ENCODE peak calls at places on chromosomes 7 and 10, in four cellular contexts. V is tibial nerve, R is colonic mucosa, P is GM23338. W is an unnamed sample.

GRCh38 chr10:63157845-63158624 is 24.9 kb downstream of the NRBF2 start:
- DNase-seq in P (peak; percentile 96), R (peak; percentile 39), V (no peak), W (no peak)

GRCh38 chr10:1712944-1713671 is 24.2 kb downstream of the ADARB2 start:
- DNase-seq in V (no peak), P (no peak), R (no peak), W (no peak)

GRCh38 chr7:20793686-20794394 is 7.2 kb upstream of the SP8 start:
- DNase-seq in P (peak; percentile 60), R (no peak), V (no peak), W (no peak)

GRCh38 chr10:91349381-91349780 is 60.8 kb upstream of the HECTD2 start:
- DNase-seq in P (no peak), V (no peak), R (no peak), W (peak; percentile 72)

GRCh38 chr10:11057018-11057417 is 39.3 kb downstream of the CELF2 start:
- DNase-seq in V (no peak), P (no peak), R (no peak), W (no peak)

GRCh38 chr7:99860281-99861127 is 16.3 kb downstream of the OR2AE1 start:
- DNase-seq in R (no peak), V (peak; percentile 19), P (no peak), W (peak; percentile 45)

GRCh38 chr7:76076995-76077394 is 29.1 kb downstream of the MDH2 start:
- DNase-seq in V (no peak), P (no peak), R (no peak), W (no peak)

GRCh38 chr7:123003539-123004126 is 8.1 kb upstream of the TAS2R16 start:
- DNase-seq in P (no peak), R (no peak), V (no peak), W (no peak)

GRCh38 chr7:132407764-132408163 is 168.5 kb downstream of the PLXNA4 start:
- DNase-seq in R (no peak), P (no peak), V (no peak), W (no peak)

GRCh38 chr7:66178258-66178657 is 26.9 kb upstream of the TPST1 start:
- DNase-seq in P (no peak), R (no peak), V (no peak), W (no peak)

GRCh38 chr7:131106681-131107342 is 220.9 kb upstream of the MKLN1 start:
- DNase-seq in V (peak; percentile 33), R (peak; percentile 73), P (peak; percentile 55), W (no peak)

GRCh38 chr7:134920026-134920758 is 66.1 kb upstream of the AGBL3 start:
- DNase-seq in P (no peak), V (no peak), R (no peak), W (no peak)

GRCh38 chr7:99380823-99381663 is 6.5 kb downstream of the ARPC1B start:
- DNase-seq in V (no peak), P (no peak), R (peak; percentile 42), W (no peak)

GRCh38 chr10:111137587-111137986 is 60.8 kb downstream of the ADRA2A start:
- DNase-seq in V (no peak), P (no peak), R (no peak), W (no peak)

GRCh38 chr7:69922011-69922803 is 323.9 kb downstream of the AUTS2 start:
- DNase-seq in V (no peak), R (no peak), P (no peak), W (no peak)

GRCh38 chr7:127600885-127601284 is 7.3 kb downstream of the FSCN3 start:
- DNase-seq in R (no peak), P (peak; percentile 6), V (no peak), W (no peak)

GRCh38 chr10:3887404-3887803 is 102.4 kb upstream of the KLF6 start:
- DNase-seq in R (no peak), V (no peak), P (no peak), W (no peak)

DNA sequence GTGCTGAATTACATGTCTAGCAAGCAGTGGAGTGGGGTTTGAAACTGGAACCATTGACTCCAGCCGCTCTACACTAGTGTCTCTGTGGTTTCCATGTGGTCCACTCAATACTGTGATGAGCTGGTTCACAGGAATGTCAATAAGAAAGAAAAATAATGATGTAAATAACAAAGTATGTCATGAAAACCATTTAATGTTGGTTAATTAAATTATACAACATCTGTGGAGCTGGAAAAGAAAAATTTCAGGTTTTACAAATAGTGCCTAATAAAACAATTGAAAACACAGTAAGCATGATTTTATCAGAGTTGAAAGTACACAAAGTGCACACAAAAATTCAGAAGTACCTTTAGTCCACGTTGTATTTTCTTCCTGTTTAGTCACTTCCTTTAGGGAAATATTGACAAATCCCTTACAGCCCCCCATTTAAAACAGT is 28.7 kb upstream of the NAMPT start:
- DNase-seq in P (no peak), V (no peak), R (no peak), W (no peak)
- H3K27ac ChIP-seq in P (no peak overlapping the region), V (no peak overlapping the region), R (peak overlapping the region; percentile 42), W (no peak overlapping the region)

DNA sequence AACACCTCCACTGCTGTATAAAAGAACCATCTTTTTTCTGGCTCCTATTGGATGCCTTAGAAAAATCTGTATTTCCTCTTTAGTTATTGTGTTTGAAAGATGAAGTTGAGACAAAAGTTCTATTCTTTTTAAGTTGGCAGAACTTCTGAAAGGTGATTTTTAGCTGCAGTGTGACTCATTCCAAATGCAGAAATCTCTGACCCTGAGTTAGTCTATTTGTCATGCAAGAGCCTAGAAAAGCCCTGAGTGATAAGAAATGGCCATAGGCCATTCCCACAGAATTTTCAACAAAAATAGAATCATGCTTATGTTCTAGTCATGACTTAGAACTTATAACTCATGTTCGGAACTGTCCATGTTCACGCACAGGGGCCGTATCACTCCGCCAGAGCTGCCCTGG is 89.1 kb downstream of the EGFR start:
- DNase-seq in R (no peak), P (no peak), V (no peak), W (no peak)
- H3K4me1 ChIP-seq in R (no peaks in the 10 kb centered on the region), P (peaks cover 39% of the 10 kb centered on the region), V (no peaks in the 10 kb centered on the region), W (peaks cover 69% of the 10 kb centered on the region)

DNA sequence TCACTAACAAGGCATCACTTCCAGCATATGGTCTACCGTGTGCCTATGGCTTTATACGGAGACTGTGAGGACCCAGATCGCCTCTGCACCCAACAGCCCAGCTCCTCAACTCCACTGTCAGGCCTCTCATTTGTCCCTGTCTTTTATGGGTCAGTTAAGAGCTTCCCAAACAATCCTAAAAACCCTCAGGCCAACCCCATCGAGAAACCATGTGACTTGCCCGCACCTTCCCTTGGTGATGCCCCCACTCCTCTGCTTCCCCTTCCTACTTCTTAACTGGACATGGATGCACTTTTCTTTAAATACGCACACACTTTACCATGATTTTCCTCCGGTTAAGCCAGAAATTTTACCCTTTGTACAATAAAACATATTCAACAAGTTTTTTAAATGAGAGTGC is 46.8 kb downstream of the BAIAP2L1 start:
- DNase-seq in V (no peak), P (no peak), R (no peak), W (no peak)
- H3K4me3 ChIP-seq in V (no peak overlapping the region), P (no peak overlapping the region), R (no peak overlapping the region), W (no peak overlapping the region)

GRCh38 chr7:108454317-108454673 is 1.9 kb downstream of the NRCAM start:
- DNase-seq in V (no peak), P (no peak), R (no peak), W (no peak)
- H3K27ac ChIP-seq in V (no peak overlapping the region), P (no peak overlapping the region), R (no peak overlapping the region), W (no peak overlapping the region)

GRCh38 chr10:101687088-101687487 is 7.9 kb downstream of the FBXW4 start:
- DNase-seq in P (no peak), R (no peak), V (no peak), W (no peak)

GRCh38 chr10:101693701-101694055 is 1.3 kb downstream of the FBXW4 start:
- DNase-seq in V (no peak), P (no peak), R (peak; percentile 29), W (no peak)

GRCh38 chr10:101691081-101691480 is 3.9 kb downstream of the FBXW4 start:
- DNase-seq in R (no peak), V (no peak), P (no peak), W (no peak)

GRCh38 chr10:101694056-101694673 is 805 bp downstream of the FBXW4 start:
- DNase-seq in R (peak; percentile 68), V (peak; percentile 23), P (peak; percentile 79), W (peak; percentile 2)

GRCh38 chr10:101690461-101690860 is 4.5 kb downstream of the FBXW4 start:
- DNase-seq in R (no peak), P (no peak), V (no peak), W (no peak)
- H3K4me1 ChIP-seq in R (no peaks in the 10 kb centered on the region), P (peaks cover 17% of the 10 kb centered on the region), V (peaks cover 12% of the 10 kb centered on the region), W (peaks cover 28% of the 10 kb centered on the region)

DNA sequence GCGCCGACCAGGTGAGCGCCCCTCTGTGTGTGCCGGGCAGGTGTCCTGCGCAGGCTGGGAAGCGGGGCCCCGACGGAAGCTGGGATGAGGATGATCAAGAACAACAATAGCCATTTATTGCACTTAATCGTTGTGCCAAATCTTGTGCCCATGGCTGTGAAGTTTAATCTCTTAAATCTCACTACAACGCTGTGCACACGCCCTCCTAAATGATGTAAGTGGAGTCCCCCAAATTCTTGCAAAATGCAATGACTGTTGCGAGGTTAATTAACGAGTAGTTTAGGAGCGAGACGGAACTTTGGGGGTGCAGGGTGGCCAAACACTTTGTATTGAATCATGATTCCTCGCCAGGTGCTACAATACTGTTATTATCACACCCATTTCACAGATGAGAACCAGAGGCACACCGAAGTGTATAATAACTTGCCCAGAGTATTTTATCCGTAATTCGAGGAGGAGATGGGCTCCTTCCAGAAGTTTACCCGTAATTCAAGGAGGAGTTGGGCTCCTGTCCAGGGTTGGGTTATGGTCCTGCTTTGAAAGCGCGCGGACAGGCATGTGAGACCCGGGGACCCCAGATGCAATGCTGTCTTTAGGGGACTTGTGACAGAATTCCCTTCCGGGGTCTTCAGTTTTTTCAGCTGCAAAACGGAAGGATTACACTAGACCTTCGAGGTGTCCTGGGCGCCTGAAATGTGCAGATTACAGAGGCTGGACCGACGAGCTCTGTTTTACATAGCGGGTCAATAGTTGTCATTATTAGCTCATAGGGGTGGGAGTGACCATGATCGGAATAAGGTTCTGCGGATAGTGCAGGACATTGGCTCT is 1.0 kb downstream of the FFAR4 start:
- DNase-seq in P (no peak), V (no peak), R (no peak), W (no peak)
- H3K4me3 ChIP-seq in P (peak overlapping the region; percentile 66), V (peak overlapping the region; percentile 45), R (peak overlapping the region; percentile 37), W (peak overlapping the region; percentile 66)

GRCh38 chr7:45912972-45913371 is 8.1 kb downstream of the IGFBP3 start:
- DNase-seq in V (no peak), P (no peak), R (no peak), W (no peak)
- H3K27ac ChIP-seq in V (no peak overlapping the region), P (no peak overlapping the region), R (no peak overlapping the region), W (no peak overlapping the region)

DNA sequence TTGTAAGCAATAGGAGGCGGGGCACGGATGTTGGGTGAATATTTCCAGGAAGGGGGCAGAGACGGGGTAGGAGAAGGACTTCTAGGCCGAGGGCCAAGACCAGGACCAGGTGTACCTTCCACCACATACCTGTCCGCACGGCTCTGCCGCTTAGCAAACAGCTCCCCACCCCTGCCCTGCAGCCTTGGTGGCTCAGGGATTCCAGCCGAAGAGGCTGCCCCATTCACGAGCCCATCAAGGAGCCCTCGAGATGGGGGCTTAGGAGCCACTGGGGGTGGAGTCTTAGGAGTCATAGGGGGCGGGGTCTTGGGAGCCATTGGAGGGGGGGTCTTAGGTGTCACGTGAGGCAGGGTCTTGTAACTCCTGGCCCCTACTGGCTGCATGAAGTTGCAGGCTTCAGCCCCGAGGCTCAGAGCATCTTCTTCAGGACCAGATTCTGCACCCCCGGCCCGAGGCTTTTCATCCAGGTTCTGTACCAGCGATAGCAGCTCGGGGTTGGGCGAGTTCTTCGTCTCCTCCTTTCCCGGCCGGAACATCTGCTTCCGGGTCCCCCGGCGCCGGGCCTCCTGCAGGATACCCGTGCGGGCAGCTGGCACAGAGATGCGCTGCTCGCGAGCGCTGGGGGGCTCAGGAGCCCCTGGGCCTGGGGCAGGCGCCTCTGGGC is 6.1 kb upstream of the MYOZ1 start:
- DNase-seq in P (peak; percentile 98), R (peak; percentile 56), V (peak; percentile 36), W (no peak)
- H3K4me1 ChIP-seq in P (peaks cover 9% of the 10 kb centered on the region), R (peaks cover 4% of the 10 kb centered on the region), V (peaks cover 5% of the 10 kb centered on the region), W (peaks cover 11% of the 10 kb centered on the region)

W was measured in thoracic aorta.